ENCODE peak calls at places on chromosomes 12 and 14, in ten cellular contexts. One of them, this sample, is unnamed.

GRCh38 chr14:29810657-29811056 is 117.0 kb downstream of the PRKD1 start:
- DNase-seq in IMR-90: no peak
- DNase-seq in PC-3: peak; percentile 22
- DNase-seq in body of pancreas: peak; percentile 38
- DNase-seq in NT2/D1: no peak
- DNase-seq in mucosa of descending colon: no peak
- DNase-seq in SK-N-SH: no peak
- DNase-seq in OCI-LY7: no peak
- DNase-seq in hepatocyte: no peak
- DNase-seq in kidney: no peak
- DNase-seq in this sample: no peak

GRCh38 chr14:50762001-50762930 is 68.7 kb downstream of the NIN start:
- DNase-seq in hepatocyte: no peak
- DNase-seq in mucosa of descending colon: no peak
- DNase-seq in NT2/D1: no peak
- DNase-seq in OCI-LY7: no peak
- DNase-seq in SK-N-SH: no peak
- DNase-seq in IMR-90: peak; percentile 94
- DNase-seq in body of pancreas: no peak
- DNase-seq in PC-3: peak; percentile 86
- DNase-seq in kidney: no peak
- DNase-seq in this sample: peak; percentile 72

GRCh38 chr12:124740691-124741137 is 123.0 kb downstream of the SCARB1 start:
- DNase-seq in mucosa of descending colon: no peak
- DNase-seq in hepatocyte: peak; percentile 56
- DNase-seq in body of pancreas: no peak
- DNase-seq in NT2/D1: no peak
- DNase-seq in SK-N-SH: no peak
- DNase-seq in PC-3: peak; percentile 87
- DNase-seq in OCI-LY7: no peak
- DNase-seq in IMR-90: peak; percentile 66
- DNase-seq in kidney: peak; percentile 74
- DNase-seq in this sample: peak; percentile 83

GRCh38 chr12:79782197-79782890 is 91.6 kb upstream of the PAWR start:
- DNase-seq in OCI-LY7: no peak
- DNase-seq in IMR-90: peak; percentile 72
- DNase-seq in hepatocyte: no peak
- DNase-seq in kidney: no peak
- DNase-seq in body of pancreas: no peak
- DNase-seq in mucosa of descending colon: no peak
- DNase-seq in SK-N-SH: no peak
- DNase-seq in PC-3: no peak
- DNase-seq in NT2/D1: no peak
- DNase-seq in this sample: no peak

GRCh38 chr14:100615736-100616695 is 28.8 kb upstream of the BEGAIN start:
- DNase-seq in NT2/D1: no peak
- DNase-seq in IMR-90: no peak
- DNase-seq in SK-N-SH: no peak
- DNase-seq in hepatocyte: no peak
- DNase-seq in mucosa of descending colon: no peak
- DNase-seq in PC-3: no peak
- DNase-seq in OCI-LY7: no peak
- DNase-seq in body of pancreas: no peak
- DNase-seq in kidney: peak; percentile 61
- DNase-seq in this sample: no peak

GRCh38 chr14:94089479-94089878 is 8.4 kb downstream of the IFI27L1 start:
- DNase-seq in SK-N-SH: no peak
- DNase-seq in OCI-LY7: no peak
- DNase-seq in body of pancreas: no peak
- DNase-seq in hepatocyte: no peak
- DNase-seq in IMR-90: peak; percentile 45
- DNase-seq in PC-3: peak; percentile 31
- DNase-seq in kidney: no peak
- DNase-seq in mucosa of descending colon: no peak
- DNase-seq in NT2/D1: no peak
- DNase-seq in this sample: no peak

GRCh38 chr12:49959570-49960473 is 1.9 kb upstream of the AQP5 start:
- DNase-seq in NT2/D1: peak; percentile 61
- DNase-seq in body of pancreas: peak; percentile 42
- DNase-seq in kidney: peak; percentile 87
- DNase-seq in IMR-90: no peak
- DNase-seq in OCI-LY7: peak; percentile 47
- DNase-seq in SK-N-SH: no peak
- DNase-seq in hepatocyte: no peak
- DNase-seq in PC-3: peak; percentile 80
- DNase-seq in mucosa of descending colon: no peak
- DNase-seq in this sample: peak; percentile 68

GRCh38 chr14:101521306-101521935 is 39.9 kb upstream of the DIO3 start:
- DNase-seq in IMR-90: no peak
- DNase-seq in mucosa of descending colon: no peak
- DNase-seq in hepatocyte: no peak
- DNase-seq in SK-N-SH: no peak
- DNase-seq in NT2/D1: no peak
- DNase-seq in body of pancreas: no peak
- DNase-seq in PC-3: no peak
- DNase-seq in kidney: no peak
- DNase-seq in OCI-LY7: no peak
- DNase-seq in this sample: no peak

GRCh38 chr12:76523408-76523807 is 36.2 kb downstream of the OSBPL8 start:
- DNase-seq in NT2/D1: no peak
- DNase-seq in body of pancreas: no peak
- DNase-seq in IMR-90: no peak
- DNase-seq in mucosa of descending colon: no peak
- DNase-seq in kidney: no peak
- DNase-seq in OCI-LY7: no peak
- DNase-seq in SK-N-SH: no peak
- DNase-seq in PC-3: no peak
- DNase-seq in hepatocyte: no peak
- DNase-seq in this sample: no peak

GRCh38 chr12:6200266-6201198 is at the start of gene CD9:
- DNase-seq in PC-3: peak; percentile 67
- DNase-seq in NT2/D1: no peak
- DNase-seq in SK-N-SH: peak; percentile 88
- DNase-seq in hepatocyte: peak; percentile 82
- DNase-seq in OCI-LY7: no peak
- DNase-seq in body of pancreas: peak; percentile 86
- DNase-seq in IMR-90: no peak
- DNase-seq in kidney: no peak
- DNase-seq in mucosa of descending colon: peak; percentile 87
- DNase-seq in this sample: peak; percentile 84
- H3K4me1 ChIP-seq in PC-3: peaks cover 48% of the 10 kb centered on the region
- H3K4me1 ChIP-seq in NT2/D1: peaks cover 47% of the 10 kb centered on the region
- H3K4me1 ChIP-seq in SK-N-SH: peaks cover 53% of the 10 kb centered on the region
- H3K4me1 ChIP-seq in hepatocyte: peaks cover 50% of the 10 kb centered on the region
- H3K4me1 ChIP-seq in OCI-LY7: peaks cover 7% of the 10 kb centered on the region
- H3K4me1 ChIP-seq in body of pancreas: peaks cover 44% of the 10 kb centered on the region
- H3K4me1 ChIP-seq in IMR-90: peaks cover 16% of the 10 kb centered on the region
- H3K4me1 ChIP-seq in kidney: peaks cover 12% of the 10 kb centered on the region
- H3K4me1 ChIP-seq in mucosa of descending colon: peaks cover 51% of the 10 kb centered on the region
- H3K4me1 ChIP-seq in this sample: peaks cover 75% of the 10 kb centered on the region

DNA sequence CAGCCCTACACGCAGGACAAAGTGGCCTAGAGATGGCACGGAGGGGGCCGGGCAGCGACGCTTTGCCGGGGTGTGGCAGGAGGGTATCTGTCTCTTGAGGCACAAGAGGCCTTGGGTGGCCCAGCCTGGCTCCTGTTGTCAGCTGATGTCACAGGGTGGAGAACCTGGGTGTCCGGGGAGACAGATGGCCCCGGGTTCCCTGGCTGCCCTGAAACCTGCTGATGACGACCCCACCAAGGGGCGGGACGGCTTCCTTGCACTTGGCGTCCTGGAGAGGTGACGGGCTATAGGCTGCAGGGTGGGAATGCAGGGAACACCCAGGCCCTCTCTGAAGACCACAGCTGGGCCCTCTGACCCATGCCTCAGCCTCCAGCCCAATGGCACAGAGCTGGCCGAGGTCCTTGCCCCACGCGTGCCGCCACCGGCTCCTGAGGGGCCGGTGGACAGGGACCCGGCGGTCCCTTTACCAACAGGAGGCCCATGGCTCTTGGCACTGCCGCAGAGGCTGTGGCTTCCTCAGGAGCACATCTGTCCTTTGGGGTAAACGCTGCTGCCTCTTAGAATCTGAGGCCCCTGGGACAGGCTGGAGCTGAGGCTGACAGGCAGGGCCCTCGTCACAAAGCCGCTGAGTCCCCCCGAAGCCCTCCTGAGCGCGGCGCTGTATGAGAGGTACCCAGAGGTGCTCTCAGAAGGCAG is 16.4 kb downstream of the TRMT61A start:
- DNase-seq in SK-N-SH: peak; percentile 14
- DNase-seq in hepatocyte: no peak
- DNase-seq in kidney: peak; percentile 69
- DNase-seq in mucosa of descending colon: no peak
- DNase-seq in IMR-90: no peak
- DNase-seq in NT2/D1: no peak
- DNase-seq in PC-3: no peak
- DNase-seq in body of pancreas: no peak
- DNase-seq in OCI-LY7: no peak
- DNase-seq in this sample: no peak
- H3K4me1 ChIP-seq in SK-N-SH: peaks cover 40% of the 10 kb centered on the region
- H3K4me1 ChIP-seq in hepatocyte: peaks cover 29% of the 10 kb centered on the region
- H3K4me1 ChIP-seq in kidney: no peaks in the 10 kb centered on the region
- H3K4me1 ChIP-seq in mucosa of descending colon: peaks cover 43% of the 10 kb centered on the region
- H3K4me1 ChIP-seq in IMR-90: peaks cover 19% of the 10 kb centered on the region
- H3K4me1 ChIP-seq in NT2/D1: peaks cover 42% of the 10 kb centered on the region
- H3K4me1 ChIP-seq in PC-3: peaks cover 30% of the 10 kb centered on the region
- H3K4me1 ChIP-seq in body of pancreas: peaks cover 45% of the 10 kb centered on the region
- H3K4me1 ChIP-seq in OCI-LY7: no peaks in the 10 kb centered on the region
- H3K4me1 ChIP-seq in this sample: peaks cover 31% of the 10 kb centered on the region

GRCh38 chr14:56889705-56890104 is 79.4 kb upstream of the OTX2 start:
- DNase-seq in kidney: no peak
- DNase-seq in NT2/D1: no peak
- DNase-seq in body of pancreas: no peak
- DNase-seq in hepatocyte: no peak
- DNase-seq in SK-N-SH: no peak
- DNase-seq in OCI-LY7: no peak
- DNase-seq in PC-3: no peak
- DNase-seq in mucosa of descending colon: no peak
- DNase-seq in IMR-90: no peak
- DNase-seq in this sample: no peak

GRCh38 chr14:56895154-56895553 is 84.9 kb upstream of the OTX2 start:
- DNase-seq in kidney: no peak
- DNase-seq in OCI-LY7: no peak
- DNase-seq in mucosa of descending colon: no peak
- DNase-seq in hepatocyte: no peak
- DNase-seq in IMR-90: no peak
- DNase-seq in body of pancreas: no peak
- DNase-seq in SK-N-SH: no peak
- DNase-seq in NT2/D1: no peak
- DNase-seq in PC-3: no peak
- DNase-seq in this sample: no peak

GRCh38 chr14:56891226-56891625 is 80.9 kb upstream of the OTX2 start:
- DNase-seq in PC-3: no peak
- DNase-seq in kidney: no peak
- DNase-seq in NT2/D1: no peak
- DNase-seq in SK-N-SH: no peak
- DNase-seq in OCI-LY7: no peak
- DNase-seq in mucosa of descending colon: no peak
- DNase-seq in IMR-90: no peak
- DNase-seq in hepatocyte: peak; percentile 7
- DNase-seq in body of pancreas: no peak
- DNase-seq in this sample: no peak

GRCh38 chr14:56894591-56894991 is 84.3 kb upstream of the OTX2 start:
- DNase-seq in mucosa of descending colon: no peak
- DNase-seq in body of pancreas: no peak
- DNase-seq in SK-N-SH: no peak
- DNase-seq in NT2/D1: peak; percentile 74
- DNase-seq in PC-3: no peak
- DNase-seq in kidney: no peak
- DNase-seq in hepatocyte: no peak
- DNase-seq in IMR-90: no peak
- DNase-seq in OCI-LY7: no peak
- DNase-seq in this sample: no peak

DNA sequence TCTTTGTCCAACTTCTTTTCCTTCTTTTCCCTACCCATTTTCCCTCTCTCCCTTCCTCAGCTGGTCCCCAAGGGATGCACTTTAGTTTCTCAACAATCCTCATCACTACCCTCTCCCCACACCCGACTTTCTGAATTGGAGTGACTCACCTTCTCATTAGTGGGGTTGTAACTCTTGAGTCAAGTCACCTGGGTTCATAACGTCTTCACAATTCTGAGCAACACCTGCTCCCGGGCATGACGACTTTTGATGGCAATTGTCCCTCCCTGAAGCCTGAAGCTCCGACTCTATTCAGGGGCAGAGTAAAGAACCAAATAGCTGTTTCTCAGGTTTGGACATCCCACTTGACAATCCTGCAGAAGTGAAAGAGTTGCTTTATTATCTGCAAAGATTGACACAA is 82.7 kb upstream of the OTX2 start:
- DNase-seq in kidney: no peak
- DNase-seq in hepatocyte: no peak
- DNase-seq in body of pancreas: no peak
- DNase-seq in OCI-LY7: no peak
- DNase-seq in mucosa of descending colon: no peak
- DNase-seq in SK-N-SH: no peak
- DNase-seq in IMR-90: no peak
- DNase-seq in NT2/D1: no peak
- DNase-seq in PC-3: no peak
- DNase-seq in this sample: no peak
- H3K4me1 ChIP-seq in kidney: no peaks in the 10 kb centered on the region
- H3K4me1 ChIP-seq in hepatocyte: no peaks in the 10 kb centered on the region
- H3K4me1 ChIP-seq in body of pancreas: no peaks in the 10 kb centered on the region
- H3K4me1 ChIP-seq in OCI-LY7: no peaks in the 10 kb centered on the region
- H3K4me1 ChIP-seq in mucosa of descending colon: no peaks in the 10 kb centered on the region
- H3K4me1 ChIP-seq in SK-N-SH: no peaks in the 10 kb centered on the region
- H3K4me1 ChIP-seq in IMR-90: no peaks in the 10 kb centered on the region
- H3K4me1 ChIP-seq in NT2/D1: no peaks in the 10 kb centered on the region
- H3K4me1 ChIP-seq in PC-3: no peaks in the 10 kb centered on the region
- H3K4me1 ChIP-seq in this sample: no peaks in the 10 kb centered on the region

GRCh38 chr12:46265102-46265501 is 3.7 kb downstream of the SLC38A1 start:
- DNase-seq in IMR-90: no peak
- DNase-seq in kidney: no peak
- DNase-seq in hepatocyte: no peak
- DNase-seq in mucosa of descending colon: no peak
- DNase-seq in PC-3: no peak
- DNase-seq in NT2/D1: no peak
- DNase-seq in SK-N-SH: no peak
- DNase-seq in OCI-LY7: no peak
- DNase-seq in body of pancreas: no peak
- DNase-seq in this sample: no peak

GRCh38 chr12:46263140-46264017 is 5.5 kb downstream of the SLC38A1 start:
- DNase-seq in kidney: no peak
- DNase-seq in NT2/D1: no peak
- DNase-seq in IMR-90: no peak
- DNase-seq in OCI-LY7: no peak
- DNase-seq in PC-3: no peak
- DNase-seq in hepatocyte: no peak
- DNase-seq in SK-N-SH: no peak
- DNase-seq in mucosa of descending colon: no peak
- DNase-seq in body of pancreas: no peak
- DNase-seq in this sample: no peak

GRCh38 chr12:46265734-46266133 is 3.1 kb downstream of the SLC38A1 start:
- DNase-seq in hepatocyte: no peak
- DNase-seq in OCI-LY7: no peak
- DNase-seq in IMR-90: no peak
- DNase-seq in kidney: no peak
- DNase-seq in SK-N-SH: no peak
- DNase-seq in body of pancreas: no peak
- DNase-seq in mucosa of descending colon: no peak
- DNase-seq in NT2/D1: no peak
- DNase-seq in PC-3: no peak
- DNase-seq in this sample: no peak

GRCh38 chr12:46266382-46266791 is 2.5 kb downstream of the SLC38A1 start:
- DNase-seq in kidney: no peak
- DNase-seq in SK-N-SH: peak; percentile 41
- DNase-seq in NT2/D1: no peak
- DNase-seq in body of pancreas: no peak
- DNase-seq in hepatocyte: peak; percentile 57
- DNase-seq in PC-3: peak; percentile 77
- DNase-seq in IMR-90: peak; percentile 61
- DNase-seq in OCI-LY7: peak; percentile 42
- DNase-seq in mucosa of descending colon: peak; percentile 57
- DNase-seq in this sample: no peak

GRCh38 chr12:46264057-46264456 is 4.8 kb downstream of the SLC38A1 start:
- DNase-seq in mucosa of descending colon: no peak
- DNase-seq in body of pancreas: no peak
- DNase-seq in kidney: no peak
- DNase-seq in NT2/D1: no peak
- DNase-seq in hepatocyte: no peak
- DNase-seq in SK-N-SH: no peak
- DNase-seq in OCI-LY7: no peak
- DNase-seq in IMR-90: peak; percentile 73
- DNase-seq in PC-3: no peak
- DNase-seq in this sample: no peak
- H3K4me1 ChIP-seq in mucosa of descending colon: peaks cover 14% of the 10 kb centered on the region
- H3K4me1 ChIP-seq in body of pancreas: peaks cover 59% of the 10 kb centered on the region
- H3K4me1 ChIP-seq in kidney: peaks cover 12% of the 10 kb centered on the region
- H3K4me1 ChIP-seq in NT2/D1: peaks cover 12% of the 10 kb centered on the region
- H3K4me1 ChIP-seq in hepatocyte: peaks cover 55% of the 10 kb centered on the region
- H3K4me1 ChIP-seq in SK-N-SH: peaks cover 31% of the 10 kb centered on the region
- H3K4me1 ChIP-seq in OCI-LY7: peaks cover 42% of the 10 kb centered on the region
- H3K4me1 ChIP-seq in IMR-90: peaks cover 30% of the 10 kb centered on the region
- H3K4me1 ChIP-seq in PC-3: peaks cover 71% of the 10 kb centered on the region
- H3K4me1 ChIP-seq in this sample: peaks cover 48% of the 10 kb centered on the region